ENCODE peak calls at places on chromosome 19, in ten cellular contexts. V is osteocyte; S is RCC 7860; C is progenitor cell of endocrine pancreas; E is stimulated activated CD4-positive, alpha-beta T cell treated with anti-CD3 and anti-CD28 coated beads, Interleukin-4, amount 100 ng/mL, for 24 hours; T is ovary; Z is PC-3; W is stromal cell of bone marrow; A is SIG-M5; O is NCI-H524. Q is an unnamed sample.

GRCh38 chr19:19533826-19534225 is 4.2 kb upstream of the CILP2 start:
- DNase-seq in V (no peak), S (no peak), C (no peak), E (no peak), T (no peak), Z (no peak), W (no peak), A (no peak), O (peak), Q (no peak)

GRCh38 chr19:1423445-1424181 is 14.6 kb upstream of the RPS15 start:
- DNase-seq in V (no peak), S (no peak), C (no peak), E (no peak), T (no peak), Z (no peak), W (no peak), A (no peak), O (no peak), Q (peak)

GRCh38 chr19:4061178-4061682 is 5.5 kb downstream of the ZBTB7A start:
- DNase-seq in V (no peak), S (no peak), C (no peak), E (no peak), T (peak), Z (peak), W (no peak), A (no peak), O (no peak), Q (peak)

GRCh38 chr19:13781547-13781946 is 7.3 kb downstream of the C19orf53 start:
- DNase-seq in V (no peak), S (peak), C (no peak), E (no peak), T (peak), Z (peak), W (peak), A (no peak), O (peak), Q (peak)

GRCh38 chr19:45676851-45677263 is 8.8 kb downstream of the GIPR start:
- DNase-seq in V (no peak), S (no peak), C (no peak), E (peak), T (no peak), Z (no peak), W (no peak), A (no peak), O (no peak), Q (peak)

GRCh38 chr19:37763488-37763887 is 15.9 kb downstream of the ZNF573 start:
- DNase-seq in V (no peak), S (peak), C (no peak), E (no peak), T (no peak), Z (peak), W (no peak), A (no peak), O (no peak), Q (no peak)

GRCh38 chr19:11964858-11965645 is at the start of gene ZNF763:
- DNase-seq in V (peak), S (peak), C (peak), E (peak), T (peak), Z (peak), W (peak), A (no peak), O (peak), Q (peak)

GRCh38 chr19:28601723-28602440 is 611.1 kb downstream of the UQCRFS1 start:
- DNase-seq in V (no peak), S (no peak), C (no peak), E (no peak), T (no peak), Z (no peak), W (no peak), A (no peak), O (no peak), Q (no peak)

GRCh38 chr19:1035998-1036621 is 3.8 kb upstream of the ABCA7 start:
- DNase-seq in V (no peak), S (no peak), C (no peak), E (no peak), T (no peak), Z (no peak), W (no peak), A (no peak), O (peak), Q (no peak)

GRCh38 chr19:3580156-3580955 is 4.9 kb upstream of the GIPC3 start:
- DNase-seq in V (no peak), S (peak), C (no peak), E (no peak), T (no peak), Z (peak), W (peak), A (no peak), O (no peak), Q (peak)

GRCh38 chr19:1863308-1863637 is at the start of gene KLF16:
- DNase-seq in V (no peak), S (no peak), C (no peak), E (no peak), T (no peak), Z (no peak), W (no peak), A (no peak), O (no peak), Q (no peak)

GRCh38 chr19:2048104-2048958 is 2.7 kb downstream of the MKNK2 start:
- DNase-seq in V (no peak), S (no peak), C (no peak), E (no peak), T (no peak), Z (no peak), W (no peak), A (no peak), O (no peak), Q (no peak)

GRCh38 chr19:1690570-1691307 is 38.3 kb upstream of the TCF3 start:
- DNase-seq in V (no peak), S (no peak), C (no peak), E (peak), T (no peak), Z (peak), W (no peak), A (no peak), O (no peak), Q (peak)

GRCh38 chr19:15330801-15331418 is 1.4 kb downstream of the BRD4 start:
- DNase-seq in V (no peak), S (peak), C (no peak), E (no peak), T (no peak), Z (peak), W (no peak), A (no peak), O (no peak), Q (peak)

GRCh38 chr19:35913589-35913988 is 5.5 kb upstream of the TYROBP start:
- DNase-seq in V (no peak), S (no peak), C (no peak), E (no peak), T (no peak), Z (peak), W (no peak), A (no peak), O (no peak), Q (no peak)

GRCh38 chr19:47514151-47514868 is 553 bp downstream of the NAPA start:
- DNase-seq in V (no peak), S (no peak), C (no peak), E (no peak), T (peak), Z (no peak), W (no peak), A (no peak), O (no peak), Q (peak)

GRCh38 chr19:5968431-5969373 is 9.2 kb downstream of the RANBP3 start:
- DNase-seq in V (no peak), S (no peak), C (no peak), E (no peak), T (no peak), Z (no peak), W (no peak), A (no peak), O (no peak), Q (peak)

GRCh38 chr19:19185853-19186728 is 5.9 kb downstream of the BORCS8 start:
- DNase-seq in V (no peak), S (peak), C (peak), E (peak), T (no peak), Z (peak), W (no peak), A (no peak), O (peak), Q (peak)

GRCh38 chr19:7570761-7571160 is 24.9 kb upstream of the CAMSAP3 start:
- DNase-seq in V (no peak), S (no peak), C (no peak), E (no peak), T (no peak), Z (no peak), W (no peak), A (no peak), O (no peak), Q (no peak)

GRCh38 chr19:48351341-48351752 is 12.4 kb downstream of the TMEM143 start:
- DNase-seq in V (peak), S (peak), C (peak), E (peak), T (peak), Z (peak), W (no peak), A (no peak), O (peak), Q (peak)

GRCh38 chr19:37669336-37669963 is 14.2 kb upstream of the ZFP30 start:
- DNase-seq in V (no peak), S (no peak), C (no peak), E (no peak), T (no peak), Z (no peak), W (no peak), A (no peak), O (no peak), Q (no peak)

GRCh38 chr19:28242317-28242927 is 970.5 kb downstream of the UQCRFS1 start:
- DNase-seq in V (no peak), S (peak), C (no peak), E (peak), T (no peak), Z (no peak), W (peak), A (no peak), O (peak), Q (peak)

GRCh38 chr19:51018745-51019543 is 565 bp downstream of the KLK10 start:
- DNase-seq in V (no peak), S (no peak), C (no peak), E (no peak), T (peak), Z (no peak), W (no peak), A (no peak), O (no peak), Q (peak)

GRCh38 chr19:23222998-23223652 is 27.1 kb downstream of the ZNF724 start:
- DNase-seq in V (no peak), S (no peak), C (no peak), E (no peak), T (no peak), Z (peak), W (no peak), A (no peak), O (no peak), Q (peak)

GRCh38 chr19:57374179-57374578 is 10.8 kb downstream of the TRAPPC2B start:
- DNase-seq in V (no peak), S (no peak), C (no peak), E (no peak), T (no peak), Z (no peak), W (no peak), A (no peak), O (no peak), Q (no peak)

GRCh38 chr19:51034704-51035103 is at the start of gene KLK12:
- DNase-seq in V (no peak), S (no peak), C (no peak), E (no peak), T (no peak), Z (no peak), W (no peak), A (no peak), O (no peak), Q (peak)

Q was measured in DMS53.